ENCODE peak calls at places on chromosomes 2 and 18, in six cellular contexts. J, P, Y, M, L and X are unnamed samples.

GRCh38 chr2:219041252-219041651 is at the start of gene CFAP65:
- DNase-seq in Y (peak; percentile 74), M (no peak), J (peak; percentile 49), P (no peak), L (peak; percentile 50), X (no peak)

GRCh38 chr2:9397201-9397600 is 26.1 kb downstream of the ITGB1BP1 start:
- DNase-seq in J (no peak), Y (no peak), P (no peak), M (no peak), L (no peak), X (no peak)

GRCh38 chr2:162280654-162281053 is 37.4 kb upstream of the FAP start:
- DNase-seq in P (no peak), Y (no peak), M (no peak), J (no peak), L (no peak), X (no peak)

GRCh38 chr18:58455318-58455950 is 173.5 kb downstream of the ALPK2 start:
- DNase-seq in P (peak; percentile 66), M (no peak), L (no peak), Y (no peak), J (peak; percentile 25), X (peak; percentile 24)

GRCh38 chr2:2868065-2868464 is 509.6 kb downstream of the EIPR1 start:
- DNase-seq in M (no peak), P (no peak), Y (no peak), L (no peak), J (no peak), X (no peak)

GRCh38 chr18:231563-231962 is 36.3 kb downstream of the THOC1 start:
- DNase-seq in P (no peak), M (no peak), L (no peak), J (no peak), Y (no peak), X (no peak)

GRCh38 chr2:209236369-209236768 is 187.5 kb upstream of the MAP2 start:
- DNase-seq in M (no peak), Y (no peak), P (no peak), J (no peak), L (no peak), X (peak; percentile 24)

GRCh38 chr2:27681844-27682243 is 18.2 kb downstream of the SLC4A1AP start:
- DNase-seq in J (peak; percentile 85), Y (peak; percentile 49), M (no peak), L (peak; percentile 68), P (no peak), X (no peak)

GRCh38 chr2:11710632-11711381 is 35.6 kb upstream of the LPIN1 start:
- DNase-seq in P (no peak), Y (peak; percentile 52), J (peak; percentile 51), M (no peak), L (peak; percentile 84), X (no peak)

GRCh38 chr2:32877587-32878162 is 69.1 kb upstream of the LTBP1 start:
- DNase-seq in L (no peak), J (no peak), Y (no peak), M (no peak), P (no peak), X (no peak)

GRCh38 chr2:97751752-97752151 is 38.4 kb downstream of the ZAP70 start:
- DNase-seq in M (no peak), J (peak; percentile 55), P (no peak), Y (peak; percentile 36), L (peak; percentile 16), X (peak; percentile 53)

GRCh38 chr2:220935789-220936321 is 636.2 kb downstream of the EPHA4 start:
- DNase-seq in J (peak; percentile 16), L (no peak), M (no peak), P (no peak), Y (no peak), X (no peak)

GRCh38 chr2:72993147-72993546 is 75.8 kb downstream of the EMX1 start:
- DNase-seq in J (peak; percentile 7), Y (peak; percentile 49), P (peak; percentile 54), M (no peak), L (peak; percentile 55), X (peak; percentile 63)

DNA sequence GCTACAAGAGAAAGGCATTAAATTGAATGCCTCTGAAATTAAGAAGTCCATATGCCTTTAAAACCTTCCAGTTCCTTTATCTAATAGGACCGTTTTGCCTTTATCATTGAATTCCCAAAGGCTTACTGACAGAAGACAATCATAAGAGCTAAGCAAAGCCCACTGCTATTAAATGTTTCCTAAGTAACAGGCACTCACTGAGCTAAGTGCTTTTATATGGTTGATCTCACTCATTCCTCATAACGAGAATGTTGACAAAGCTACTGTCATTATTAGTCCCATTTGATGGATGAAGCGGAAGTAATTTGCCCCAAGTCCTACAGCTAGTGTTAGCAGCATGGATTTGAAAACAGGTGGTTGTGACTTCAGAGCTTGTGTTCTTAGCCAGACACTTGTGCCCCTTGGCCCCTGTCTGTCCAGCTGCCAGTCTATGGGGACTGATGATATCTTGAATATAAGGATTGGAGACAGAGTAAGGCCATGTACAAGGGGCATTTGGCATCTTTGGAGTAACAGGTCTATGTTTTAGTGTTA is 134.9 kb upstream of the SERPINE2 start:
- DNase-seq in J (no peak), Y (no peak), L (no peak), P (no peak), M (no peak), X (no peak)
- TF ChIP-seq CTCF in J (no peak), Y (no peak), L (no peak), P (no peak), M (no peak), X (no peak)

DNA sequence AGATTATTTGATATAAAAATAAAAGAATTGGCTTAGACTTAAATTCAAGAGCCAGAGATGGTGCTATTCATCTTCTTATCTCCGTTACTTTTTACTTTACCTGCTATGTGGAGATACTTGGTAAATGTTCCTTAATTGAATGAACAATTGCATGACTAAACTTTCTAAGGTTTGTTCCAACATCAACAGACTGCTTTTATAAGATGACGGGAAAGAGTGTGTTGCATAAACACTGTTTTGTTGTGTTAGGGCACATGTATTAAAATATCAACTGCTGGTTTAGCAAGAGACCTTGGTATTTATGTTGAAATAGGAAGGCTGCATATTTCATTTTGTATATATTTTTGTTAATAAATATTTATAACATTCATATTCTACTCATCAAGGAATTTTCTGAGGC is 10.5 kb upstream of the NFE2L2 start:
- DNase-seq in J (peak; percentile 87), Y (peak; percentile 87), L (peak; percentile 93), M (no peak), P (no peak), X (peak; percentile 93)
- TF ChIP-seq CTCF in J (no peak), Y (no peak), L (no peak), M (no peak), P (no peak), X (no peak)

GRCh38 chr18:43420950-43421349 is 143.7 kb upstream of the SYT4 start:
- DNase-seq in Y (no peak), L (no peak), M (no peak), P (no peak), J (no peak), X (peak; percentile 10)
- TF ChIP-seq CTCF in Y (no peak), L (no peak), M (no peak), P (no peak), J (no peak), X (peak; percentile 30)

DNA sequence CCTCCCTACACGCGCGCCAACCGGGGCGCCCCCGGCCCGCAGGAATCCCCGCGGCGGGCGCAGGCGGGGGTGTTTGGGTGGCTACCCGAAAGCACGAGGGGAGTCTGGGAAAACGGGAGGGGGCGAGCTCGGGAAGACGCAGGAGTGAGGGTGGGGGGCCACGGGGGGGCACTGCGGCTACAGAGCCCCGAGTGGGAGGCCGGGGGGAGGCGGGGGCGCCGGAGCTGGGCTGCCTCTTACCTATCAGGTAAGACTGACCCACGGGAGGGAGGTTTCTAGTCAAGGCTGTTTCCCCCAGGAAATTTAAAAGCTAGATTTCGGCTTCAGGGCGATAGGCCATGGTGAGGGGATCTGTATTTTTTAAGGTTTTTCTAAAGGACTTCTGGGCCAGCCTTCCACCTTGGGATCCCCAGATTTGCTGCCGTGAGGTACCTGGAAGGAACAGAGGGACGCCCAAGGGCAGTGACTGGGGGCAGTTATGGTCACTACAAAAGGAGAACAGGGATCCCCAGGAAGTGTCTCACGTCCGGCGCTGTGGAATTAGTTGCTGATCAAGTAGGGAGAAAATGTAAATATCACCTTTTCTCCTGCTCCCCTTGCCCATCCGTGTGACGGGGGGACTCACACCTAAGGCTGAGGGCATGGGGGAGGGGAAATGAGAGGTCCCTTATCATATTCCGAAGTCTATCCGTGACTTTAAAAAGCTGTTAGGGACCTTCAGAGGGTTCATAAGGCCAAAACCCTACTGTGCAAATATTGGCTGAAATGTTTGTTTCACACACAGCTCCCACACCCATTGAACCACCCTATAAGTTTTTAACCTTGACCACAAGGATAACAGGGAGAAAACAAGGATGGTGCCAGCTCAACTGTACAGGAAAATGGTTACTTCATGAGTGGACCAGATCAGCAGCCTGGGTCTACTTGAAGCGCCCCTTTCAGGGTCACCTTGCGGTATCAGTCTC is 638 bp upstream of the IRS1 start:
- DNase-seq in L (peak; percentile 15), P (peak; percentile 69), Y (no peak), J (peak; percentile 34), M (peak; percentile 29), X (no peak)
- TF ChIP-seq CTCF in L (no peak), P (no peak), Y (no peak), J (peak; percentile 23), M (no peak), X (peak; percentile 11)

DNA sequence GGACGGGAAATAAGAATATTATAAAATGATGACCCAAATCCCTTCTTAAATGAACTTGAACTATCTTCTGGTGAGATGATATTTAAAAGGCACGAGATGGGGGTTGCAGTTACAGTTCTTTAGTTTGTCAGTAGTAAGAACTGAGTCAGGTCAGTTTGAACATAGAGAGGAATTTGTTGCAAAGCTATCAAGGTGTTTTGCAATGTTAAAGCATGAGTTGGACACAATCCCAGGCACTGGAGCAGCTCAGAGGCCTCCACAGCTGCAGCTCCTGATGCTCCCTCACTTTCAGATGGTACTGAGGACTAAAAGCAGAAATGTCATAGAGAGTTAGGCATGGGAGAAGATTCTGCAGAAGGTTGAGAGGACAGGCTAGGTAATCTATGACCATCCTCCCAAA is 236.0 kb downstream of the BCL2 start:
- DNase-seq in J (no peak), P (no peak), Y (peak; percentile 43), M (no peak), L (peak; percentile 15), X (peak; percentile 71)
- TF ChIP-seq CTCF in J (no peak), P (no peak), Y (no peak), M (no peak), L (no peak), X (no peak)